ENCODE peak calls at places on chromosomes 1 and 21, in nine cellular contexts. X is cardiac muscle cell; O is dorsolateral prefrontal cortex; Q is endothelial cell of umbilical vein; W is foreskin keratinocyte; M is adrenal gland; B is pancreas; K is GM23248; G is CD4-positive, alpha-beta T cell. Y is an unnamed sample.

GRCh38 chr1:218886472-218886871 is 287.2 kb upstream of the LYPLAL1 start:
- DNase-seq in X (peak; percentile 58), O (peak; percentile 32), Q (peak; percentile 21), W (no peak), M (no peak), B (no peak), K (peak; percentile 26), G (no peak), Y (no peak)

GRCh38 chr1:161840363-161840762 is 74.2 kb downstream of the ATF6 start:
- DNase-seq in X (no peak), O (no peak), Q (no peak), W (no peak), M (no peak), B (no peak), K (peak; percentile 62), G (no peak), Y (no peak)

GRCh38 chr1:217527151-217527550 is 103.7 kb downstream of the GPATCH2 start:
- DNase-seq in X (no peak), O (no peak), Q (no peak), W (peak; percentile 84), M (no peak), B (no peak), K (no peak), G (no peak), Y (no peak)

GRCh38 chr1:94322696-94323095 is 85.3 kb upstream of the ARHGAP29 start:
- DNase-seq in X (peak; percentile 83), O (no peak), Q (no peak), W (peak; percentile 78), M (no peak), B (no peak), K (peak; percentile 28), G (no peak), Y (no peak)

GRCh38 chr1:64515427-64515826 is 45.5 kb downstream of the CACHD1 start:
- DNase-seq in X (peak; percentile 90), O (peak; percentile 27), Q (no peak), W (no peak), M (peak; percentile 79), B (no peak), K (peak; percentile 89), G (no peak), Y (no peak)

GRCh38 chr1:234533034-234533571 is 54.1 kb upstream of the TARBP1 start:
- DNase-seq in X (peak; percentile 94), O (no peak), Q (peak; percentile 53), W (peak; percentile 100), M (peak; percentile 55), B (no peak), K (peak; percentile 98), G (no peak), Y (peak; percentile 47)

GRCh38 chr1:228976316-228976715 is 241.0 kb downstream of the RHOU start:
- DNase-seq in X (no peak), O (no peak), Q (no peak), W (no peak), M (no peak), B (no peak), K (no peak), G (no peak), Y (no peak)

GRCh38 chr21:44866780-44867179 is 6.7 kb downstream of the PTTG1IP start:
- DNase-seq in X (peak; percentile 83), O (peak; percentile 48), Q (peak; percentile 84), W (no peak), M (no peak), B (no peak), K (peak; percentile 34), G (no peak), Y (no peak)

GRCh38 chr1:13494025-13494424 is 19.8 kb downstream of the LRRC38 start:
- DNase-seq in X (no peak), O (no peak), Q (no peak), W (no peak), M (no peak), B (no peak), K (no peak), G (no peak), Y (no peak)

GRCh38 chr21:20639026-20639425 is 359.2 kb upstream of the NCAM2 start:
- DNase-seq in X (peak; percentile 1), O (no peak), Q (no peak), W (no peak), M (no peak), B (no peak), K (no peak), G (no peak), Y (no peak)

GRCh38 chr1:234386122-234386521 is 12.9 kb downstream of the COA6 start:
- DNase-seq in X (no peak), O (no peak), Q (no peak), W (no peak), M (no peak), B (no peak), K (no peak), G (no peak), Y (no peak)

DNA sequence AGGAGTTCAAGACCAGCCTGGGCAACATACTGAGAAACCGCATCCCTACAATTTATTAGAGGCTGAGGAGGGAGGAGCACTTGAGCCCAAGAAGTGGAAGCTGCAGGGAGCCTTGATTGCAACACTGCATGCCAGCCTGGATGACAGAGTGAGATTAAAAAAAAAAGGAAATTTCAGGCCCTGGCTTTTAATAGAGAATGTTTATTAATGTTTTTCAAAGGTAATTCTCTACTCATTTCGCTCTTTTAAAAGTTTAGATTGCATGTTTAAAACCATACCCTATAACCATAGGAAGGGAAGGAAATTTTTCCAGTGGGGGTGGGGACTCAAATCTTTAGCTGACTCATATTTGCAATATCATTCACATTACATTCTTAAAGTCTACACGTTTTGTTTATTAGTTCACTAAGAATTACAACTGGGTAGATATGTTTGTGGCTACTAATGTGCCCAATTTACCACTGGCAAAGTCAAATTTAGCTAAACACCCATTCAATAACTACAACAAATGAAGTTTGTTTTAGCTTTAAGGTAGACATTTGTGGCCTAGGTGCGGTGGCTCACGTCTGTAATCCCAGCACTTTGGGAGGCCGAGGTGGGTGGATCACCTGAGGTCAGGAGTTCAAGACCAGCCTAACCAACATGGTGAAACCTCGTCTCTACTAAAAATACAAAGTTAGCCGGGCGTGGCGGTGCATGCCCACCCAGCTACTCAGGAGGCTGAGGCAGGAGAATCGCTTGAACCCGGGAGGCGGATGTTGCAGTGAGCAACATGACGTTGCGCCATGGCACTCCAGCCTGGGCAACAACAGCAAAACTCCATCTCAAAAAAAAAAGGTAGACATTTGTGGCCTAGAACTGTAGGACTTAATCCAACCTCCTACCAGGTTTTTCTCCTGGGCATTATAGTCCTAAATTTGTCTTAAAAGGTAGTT is 5.0 kb downstream of the KDM5B start:
- DNase-seq in X (peak; percentile 69), O (no peak), Q (peak; percentile 10), W (no peak), M (no peak), B (no peak), K (peak; percentile 84), G (no peak), Y (no peak)
- H3K27ac ChIP-seq in X (no peak overlapping the region), O (no peak overlapping the region), Q (no peak overlapping the region), W (no peak overlapping the region), M (peak overlapping the region; percentile 47), B (no peak overlapping the region), K (peak overlapping the region; percentile 55), G (no peak overlapping the region), Y (no peak overlapping the region)

DNA sequence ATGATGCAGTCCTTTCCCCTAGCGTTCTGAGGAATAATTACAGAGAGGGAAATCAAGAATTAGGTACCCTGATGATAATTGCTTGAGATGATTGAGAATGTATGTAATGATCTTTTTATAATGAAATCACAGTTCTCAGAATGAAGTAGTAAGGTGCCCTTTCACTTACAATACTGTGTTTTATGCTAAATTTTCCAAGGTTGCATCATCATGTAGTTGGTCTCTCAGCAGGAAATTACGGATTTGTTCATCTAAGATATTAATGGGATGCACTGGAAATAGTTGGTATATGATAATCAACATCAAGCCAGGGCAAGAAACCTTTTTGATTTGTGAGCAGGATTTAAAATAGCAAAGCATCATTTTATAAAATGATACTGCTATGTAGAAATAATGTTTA is 34.1 kb downstream of the AGT start:
- DNase-seq in X (peak; percentile 29), O (no peak), Q (no peak), W (no peak), M (no peak), B (no peak), K (no peak), G (no peak), Y (no peak)
- H3K27ac ChIP-seq in X (peak overlapping the region; percentile 83), O (peak overlapping the region; percentile 58), Q (no peak overlapping the region), W (no peak overlapping the region), M (no peak overlapping the region), B (no peak overlapping the region), K (no peak overlapping the region), G (no peak overlapping the region), Y (no peak overlapping the region)

GRCh38 chr1:19559641-19560040 is 74.3 kb upstream of the CAPZB start:
- DNase-seq in X (peak; percentile 64), O (no peak), Q (no peak), W (peak; percentile 16), M (no peak), B (no peak), K (peak; percentile 93), G (no peak), Y (no peak)

GRCh38 chr1:19560480-19560879 is 75.1 kb upstream of the CAPZB start:
- DNase-seq in X (no peak), O (no peak), Q (no peak), W (no peak), M (no peak), B (no peak), K (no peak), G (no peak), Y (no peak)

GRCh38 chr1:19569786-19570185 is 74.3 kb upstream of the NBL1 start:
- DNase-seq in X (peak; percentile 18), O (no peak), Q (no peak), W (no peak), M (no peak), B (no peak), K (no peak), G (no peak), Y (no peak)

GRCh38 chr1:19563336-19564097 is 78.2 kb upstream of the CAPZB start:
- DNase-seq in X (peak; percentile 69), O (peak; percentile 63), Q (no peak), W (no peak), M (peak; percentile 25), B (no peak), K (peak; percentile 89), G (no peak), Y (no peak)

DNA sequence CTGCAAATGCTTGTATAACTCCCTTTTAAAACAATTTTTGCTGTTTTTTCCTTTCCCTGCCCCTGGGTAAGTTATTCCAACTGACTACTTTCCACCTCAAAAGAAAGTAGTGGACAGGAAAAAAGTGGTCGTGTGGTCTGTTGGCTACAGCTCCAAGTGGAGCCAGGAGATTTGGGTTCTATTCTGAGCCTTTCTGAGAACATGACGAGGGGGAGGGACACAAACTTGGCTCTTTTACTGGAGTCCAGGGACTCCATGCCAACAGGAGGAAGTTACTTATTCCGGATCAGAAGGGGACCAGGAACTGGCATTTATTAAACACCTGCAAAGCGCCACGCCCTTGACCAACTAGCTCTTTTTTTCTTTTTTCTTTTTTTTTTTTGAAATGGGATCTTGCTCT is 79.0 kb upstream of the CAPZB start:
- DNase-seq in X (no peak), O (no peak), Q (no peak), W (no peak), M (no peak), B (no peak), K (no peak), G (no peak), Y (no peak)
- H3K27ac ChIP-seq in X (no peak overlapping the region), O (peak overlapping the region; percentile 75), Q (no peak overlapping the region), W (no peak overlapping the region), M (peak overlapping the region; percentile 55), B (no peak overlapping the region), K (peak overlapping the region; percentile 84), G (no peak overlapping the region), Y (no peak overlapping the region)

DNA sequence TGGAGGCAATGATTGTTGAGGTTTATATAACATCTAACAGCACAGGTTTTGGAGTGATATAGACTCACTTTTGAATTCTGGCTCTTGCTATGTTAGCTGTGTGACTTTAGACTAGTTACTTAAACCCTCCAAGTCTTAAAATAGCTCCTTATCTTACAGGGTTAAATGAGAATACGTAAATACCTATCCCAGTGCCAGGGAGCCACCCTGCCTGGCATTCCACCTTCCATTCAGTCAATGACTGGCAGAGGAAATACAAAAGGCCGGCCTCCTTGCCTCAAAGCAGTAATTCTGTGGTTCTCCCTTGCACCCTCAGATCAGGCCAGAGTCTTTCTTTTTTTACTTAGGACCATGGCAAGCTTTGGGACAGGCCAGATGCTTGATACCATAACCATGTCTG is 31.8 kb downstream of the DBT start:
- DNase-seq in X (no peak), O (no peak), Q (no peak), W (no peak), M (no peak), B (no peak), K (no peak), G (no peak), Y (no peak)
- H3K27ac ChIP-seq in X (peak overlapping the region; percentile 76), O (no peak overlapping the region), Q (no peak overlapping the region), W (no peak overlapping the region), M (no peak overlapping the region), B (no peak overlapping the region), K (no peak overlapping the region), G (no peak overlapping the region), Y (no peak overlapping the region)